ENCODE peak calls at places on chromosomes 1 and 21, in six cellular contexts. One of them, this sample, is unnamed. For H3K4me1, the result is how much of the 10 kb centered on the place peaks cover.

GRCh38 chr1:47776554-47777156 is 220.5 kb downstream of the TRABD2B start:
- DNase-seq in IMR-90: no peak
- DNase-seq in Caco-2: no peak
- DNase-seq in heart left ventricle: no peak
- DNase-seq in breast epithelium: no peak
- DNase-seq in body of pancreas: no peak
- DNase-seq in this sample: no peak

GRCh38 chr1:41739061-41739955 is 179.4 kb downstream of the HIVEP3 start:
- DNase-seq in IMR-90: peak
- DNase-seq in Caco-2: no peak
- DNase-seq in heart left ventricle: peak
- DNase-seq in breast epithelium: peak
- DNase-seq in body of pancreas: peak
- DNase-seq in this sample: peak

GRCh38 chr1:47722909-47723580 is 274.1 kb downstream of the TRABD2B start:
- DNase-seq in IMR-90: no peak
- DNase-seq in Caco-2: no peak
- DNase-seq in heart left ventricle: no peak
- DNase-seq in breast epithelium: no peak
- DNase-seq in body of pancreas: no peak
- DNase-seq in this sample: no peak

GRCh38 chr1:213094446-213094845 is 43.4 kb downstream of the RPS6KC1 start:
- DNase-seq in IMR-90: no peak
- DNase-seq in Caco-2: no peak
- DNase-seq in heart left ventricle: no peak
- DNase-seq in breast epithelium: no peak
- DNase-seq in body of pancreas: no peak
- DNase-seq in this sample: no peak

GRCh38 chr1:27891196-27891889 is 19.0 kb downstream of the THEMIS2 start:
- DNase-seq in IMR-90: no peak
- DNase-seq in Caco-2: no peak
- DNase-seq in heart left ventricle: no peak
- DNase-seq in breast epithelium: no peak
- DNase-seq in body of pancreas: peak
- DNase-seq in this sample: no peak

GRCh38 chr21:46183910-46184624 is at the start of gene SPATC1L:
- DNase-seq in IMR-90: peak
- DNase-seq in Caco-2: no peak
- DNase-seq in heart left ventricle: peak
- DNase-seq in breast epithelium: no peak
- DNase-seq in body of pancreas: peak
- DNase-seq in this sample: peak

GRCh38 chr1:108661030-108661609 is at the start of gene HENMT1:
- DNase-seq in IMR-90: peak
- DNase-seq in Caco-2: peak
- DNase-seq in heart left ventricle: peak
- DNase-seq in breast epithelium: peak
- DNase-seq in body of pancreas: peak
- DNase-seq in this sample: peak

GRCh38 chr1:222794656-222795474 is 20.0 kb upstream of the DISP1 start:
- DNase-seq in IMR-90: no peak
- DNase-seq in Caco-2: no peak
- DNase-seq in heart left ventricle: no peak
- DNase-seq in breast epithelium: no peak
- DNase-seq in body of pancreas: no peak
- DNase-seq in this sample: no peak

GRCh38 chr1:53919675-53920066 is 25.7 kb downstream of the DIO1 start:
- DNase-seq in IMR-90: peak
- DNase-seq in Caco-2: no peak
- DNase-seq in heart left ventricle: no peak
- DNase-seq in breast epithelium: no peak
- DNase-seq in body of pancreas: no peak
- DNase-seq in this sample: peak

GRCh38 chr1:23019851-23020625 is 770 bp downstream of the KDM1A start:
- DNase-seq in IMR-90: peak
- DNase-seq in Caco-2: peak
- DNase-seq in heart left ventricle: peak
- DNase-seq in breast epithelium: no peak
- DNase-seq in body of pancreas: peak
- DNase-seq in this sample: peak

GRCh38 chr1:50415235-50416149 is 7.8 kb downstream of the DMRTA2 start:
- DNase-seq in IMR-90: no peak
- DNase-seq in Caco-2: no peak
- DNase-seq in heart left ventricle: no peak
- DNase-seq in breast epithelium: no peak
- DNase-seq in body of pancreas: no peak
- DNase-seq in this sample: no peak

GRCh38 chr1:60281360-60281932 is 207.9 kb upstream of the C1orf87 start:
- DNase-seq in IMR-90: peak
- DNase-seq in Caco-2: peak
- DNase-seq in heart left ventricle: peak
- DNase-seq in breast epithelium: peak
- DNase-seq in body of pancreas: peak
- DNase-seq in this sample: peak

GRCh38 chr1:160637821-160638539 is 8.9 kb downstream of the SLAMF1 start:
- DNase-seq in IMR-90: no peak
- DNase-seq in Caco-2: peak
- DNase-seq in heart left ventricle: no peak
- DNase-seq in breast epithelium: no peak
- DNase-seq in body of pancreas: no peak
- DNase-seq in this sample: no peak

GRCh38 chr1:170221495-170221894 is 75.7 kb downstream of the NTMT2 start:
- DNase-seq in IMR-90: no peak
- DNase-seq in Caco-2: no peak
- DNase-seq in heart left ventricle: no peak
- DNase-seq in breast epithelium: no peak
- DNase-seq in body of pancreas: no peak
- DNase-seq in this sample: no peak

GRCh38 chr1:201904579-201904978 is 15.9 kb downstream of the SHISA4 start:
- DNase-seq in IMR-90: peak
- DNase-seq in Caco-2: no peak
- DNase-seq in heart left ventricle: peak
- DNase-seq in breast epithelium: no peak
- DNase-seq in body of pancreas: peak
- DNase-seq in this sample: peak

GRCh38 chr1:178371999-178372398 is 124.8 kb downstream of the CLEC20A start:
- DNase-seq in IMR-90: no peak
- DNase-seq in Caco-2: no peak
- DNase-seq in heart left ventricle: no peak
- DNase-seq in breast epithelium: no peak
- DNase-seq in body of pancreas: no peak
- DNase-seq in this sample: peak

GRCh38 chr1:18836654-18837053 is 22.8 kb downstream of the TAS1R2 start:
- DNase-seq in IMR-90: no peak
- DNase-seq in Caco-2: no peak
- DNase-seq in heart left ventricle: no peak
- DNase-seq in breast epithelium: no peak
- DNase-seq in body of pancreas: no peak
- DNase-seq in this sample: no peak

GRCh38 chr1:10782491-10783244 is 13.8 kb downstream of the CASZ1 start:
- DNase-seq in IMR-90: no peak
- DNase-seq in Caco-2: no peak
- DNase-seq in heart left ventricle: no peak
- DNase-seq in breast epithelium: no peak
- DNase-seq in body of pancreas: no peak
- DNase-seq in this sample: no peak

GRCh38 chr1:154860154-154860870 is 9.8 kb downstream of the KCNN3 start:
- DNase-seq in IMR-90: no peak
- DNase-seq in Caco-2: no peak
- DNase-seq in heart left ventricle: no peak
- DNase-seq in breast epithelium: no peak
- DNase-seq in body of pancreas: no peak
- DNase-seq in this sample: no peak

GRCh38 chr1:154863702-154864174 is 6.3 kb downstream of the KCNN3 start:
- DNase-seq in IMR-90: peak
- DNase-seq in Caco-2: peak
- DNase-seq in heart left ventricle: no peak
- DNase-seq in breast epithelium: no peak
- DNase-seq in body of pancreas: no peak
- DNase-seq in this sample: no peak

GRCh38 chr1:154859786-154860153 is 10.3 kb downstream of the KCNN3 start:
- DNase-seq in IMR-90: no peak
- DNase-seq in Caco-2: no peak
- DNase-seq in heart left ventricle: no peak
- DNase-seq in breast epithelium: no peak
- DNase-seq in body of pancreas: no peak
- DNase-seq in this sample: no peak

GRCh38 chr1:154862927-154863701 is 7.0 kb downstream of the KCNN3 start:
- DNase-seq in IMR-90: no peak
- DNase-seq in Caco-2: no peak
- DNase-seq in heart left ventricle: no peak
- DNase-seq in breast epithelium: no peak
- DNase-seq in body of pancreas: peak
- DNase-seq in this sample: no peak

DNA sequence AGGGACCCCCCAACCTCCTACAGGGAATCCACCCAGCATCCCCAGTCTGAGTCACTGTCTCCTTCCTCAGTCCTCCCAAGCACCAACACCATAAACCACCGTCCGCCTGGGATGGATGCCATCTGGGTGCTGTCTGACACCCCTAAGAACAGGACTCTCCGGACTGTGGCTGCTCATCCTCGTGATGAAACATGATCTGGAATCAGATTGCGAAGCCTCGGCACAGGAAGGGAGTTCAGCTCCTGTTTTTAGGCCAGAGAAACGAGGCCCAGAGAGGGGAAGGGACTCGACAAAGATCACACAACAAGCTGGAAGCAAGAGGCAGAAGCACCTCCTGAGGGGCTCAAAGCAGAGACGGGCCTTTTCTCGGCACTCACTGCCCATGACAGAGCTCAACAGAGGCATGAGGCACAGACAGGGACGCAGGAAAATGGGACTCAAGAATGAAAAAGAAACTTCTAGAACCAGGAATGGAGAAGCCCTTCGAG is 8.4 kb downstream of the KCNN3 start:
- DNase-seq in IMR-90: peak
- DNase-seq in Caco-2: no peak
- DNase-seq in heart left ventricle: no peak
- DNase-seq in breast epithelium: no peak
- DNase-seq in body of pancreas: no peak
- DNase-seq in this sample: peak
- H3K4me1 ChIP-seq in IMR-90: under half
- H3K4me1 ChIP-seq in Caco-2: under half
- H3K4me1 ChIP-seq in heart left ventricle: under half
- H3K4me1 ChIP-seq in breast epithelium: under half
- H3K4me1 ChIP-seq in body of pancreas: under half
- H3K4me1 ChIP-seq in this sample: under half

GRCh38 chr1:208203127-208203847 is 40.9 kb downstream of the PLXNA2 start:
- DNase-seq in IMR-90: peak
- DNase-seq in Caco-2: no peak
- DNase-seq in heart left ventricle: peak
- DNase-seq in breast epithelium: peak
- DNase-seq in body of pancreas: peak
- DNase-seq in this sample: peak

GRCh38 chr1:208203848-208204609 is 40.2 kb downstream of the PLXNA2 start:
- DNase-seq in IMR-90: no peak
- DNase-seq in Caco-2: no peak
- DNase-seq in heart left ventricle: peak
- DNase-seq in breast epithelium: no peak
- DNase-seq in body of pancreas: no peak
- DNase-seq in this sample: peak

GRCh38 chr1:208201241-208201640 is 42.9 kb downstream of the PLXNA2 start:
- DNase-seq in IMR-90: peak
- DNase-seq in Caco-2: peak
- DNase-seq in heart left ventricle: peak
- DNase-seq in breast epithelium: no peak
- DNase-seq in body of pancreas: peak
- DNase-seq in this sample: peak

GRCh38 chr1:208204779-208205178 is 39.4 kb downstream of the PLXNA2 start:
- DNase-seq in IMR-90: no peak
- DNase-seq in Caco-2: no peak
- DNase-seq in heart left ventricle: no peak
- DNase-seq in breast epithelium: no peak
- DNase-seq in body of pancreas: no peak
- DNase-seq in this sample: no peak

GRCh38 chr1:208202333-208202987 is 41.7 kb downstream of the PLXNA2 start:
- DNase-seq in IMR-90: no peak
- DNase-seq in Caco-2: no peak
- DNase-seq in heart left ventricle: no peak
- DNase-seq in breast epithelium: no peak
- DNase-seq in body of pancreas: no peak
- DNase-seq in this sample: no peak
- H3K4me1 ChIP-seq in IMR-90: under half
- H3K4me1 ChIP-seq in Caco-2: under half
- H3K4me1 ChIP-seq in heart left ventricle: under half
- H3K4me1 ChIP-seq in breast epithelium: under half
- H3K4me1 ChIP-seq in body of pancreas: half or more
- H3K4me1 ChIP-seq in this sample: under half

GRCh38 chr1:89887270-89887669 is 66.4 kb downstream of the LRRC8D start:
- DNase-seq in IMR-90: peak
- DNase-seq in Caco-2: no peak
- DNase-seq in heart left ventricle: no peak
- DNase-seq in breast epithelium: no peak
- DNase-seq in body of pancreas: no peak
- DNase-seq in this sample: peak
- H3K4me1 ChIP-seq in IMR-90: under half
- H3K4me1 ChIP-seq in Caco-2: under half
- H3K4me1 ChIP-seq in heart left ventricle: under half
- H3K4me1 ChIP-seq in breast epithelium: under half
- H3K4me1 ChIP-seq in body of pancreas: under half
- H3K4me1 ChIP-seq in this sample: under half

GRCh38 chr1:228901936-228902681 is 166.8 kb downstream of the RHOU start:
- DNase-seq in IMR-90: no peak
- DNase-seq in Caco-2: no peak
- DNase-seq in heart left ventricle: no peak
- DNase-seq in breast epithelium: no peak
- DNase-seq in body of pancreas: no peak
- DNase-seq in this sample: no peak
- H3K4me1 ChIP-seq in IMR-90: under half
- H3K4me1 ChIP-seq in Caco-2: under half
- H3K4me1 ChIP-seq in heart left ventricle: under half
- H3K4me1 ChIP-seq in breast epithelium: under half
- H3K4me1 ChIP-seq in body of pancreas: under half
- H3K4me1 ChIP-seq in this sample: under half

GRCh38 chr1:156808186-156809030 is 8.2 kb downstream of the SH2D2A start:
- DNase-seq in IMR-90: no peak
- DNase-seq in Caco-2: no peak
- DNase-seq in heart left ventricle: no peak
- DNase-seq in breast epithelium: no peak
- DNase-seq in body of pancreas: no peak
- DNase-seq in this sample: no peak
- H3K4me1 ChIP-seq in IMR-90: under half
- H3K4me1 ChIP-seq in Caco-2: under half
- H3K4me1 ChIP-seq in heart left ventricle: under half
- H3K4me1 ChIP-seq in breast epithelium: under half
- H3K4me1 ChIP-seq in body of pancreas: under half
- H3K4me1 ChIP-seq in this sample: under half